ENCODE peak calls at places on chromosome 12, in eight cellular contexts. One of them, this sample, is unnamed.

GRCh38 chr12:108333898-108334699 is 5.0 kb downstream of the CMKLR1 start:
- DNase-seq in GM23338: no peak
- DNase-seq in OCI-LY7: no peak
- DNase-seq in HCT116: no peak
- DNase-seq in GM23248: peak
- DNase-seq in PC-3: peak
- DNase-seq in MM.1S: no peak
- DNase-seq in SK-N-SH: no peak
- DNase-seq in this sample: no peak

GRCh38 chr12:114672817-114673168 is 11.2 kb downstream of the TBX3 start:
- DNase-seq in GM23338: peak
- DNase-seq in OCI-LY7: no peak
- DNase-seq in HCT116: no peak
- DNase-seq in GM23248: no peak
- DNase-seq in PC-3: peak
- DNase-seq in MM.1S: no peak
- DNase-seq in SK-N-SH: no peak
- DNase-seq in this sample: peak

GRCh38 chr12:91413591-91413990 is 231.0 kb upstream of the DCN start:
- DNase-seq in GM23338: no peak
- DNase-seq in OCI-LY7: no peak
- DNase-seq in HCT116: peak
- DNase-seq in GM23248: peak
- DNase-seq in PC-3: peak
- DNase-seq in MM.1S: no peak
- DNase-seq in SK-N-SH: peak
- DNase-seq in this sample: peak

GRCh38 chr12:108772247-108772646 is 40.9 kb upstream of the CORO1C start:
- DNase-seq in GM23338: peak
- DNase-seq in OCI-LY7: peak
- DNase-seq in HCT116: no peak
- DNase-seq in GM23248: peak
- DNase-seq in PC-3: no peak
- DNase-seq in MM.1S: peak
- DNase-seq in SK-N-SH: no peak
- DNase-seq in this sample: no peak

GRCh38 chr12:116455540-116456306 is 103.5 kb upstream of the MAP1LC3B2 start:
- DNase-seq in GM23338: peak
- DNase-seq in OCI-LY7: no peak
- DNase-seq in HCT116: peak
- DNase-seq in GM23248: peak
- DNase-seq in PC-3: peak
- DNase-seq in MM.1S: no peak
- DNase-seq in SK-N-SH: peak
- DNase-seq in this sample: peak

GRCh38 chr12:111412830-111413441 is 7.2 kb downstream of the SH2B3 start:
- DNase-seq in GM23338: no peak
- DNase-seq in OCI-LY7: no peak
- DNase-seq in HCT116: no peak
- DNase-seq in GM23248: peak
- DNase-seq in PC-3: no peak
- DNase-seq in MM.1S: no peak
- DNase-seq in SK-N-SH: no peak
- DNase-seq in this sample: no peak

GRCh38 chr12:132474237-132474741 is 15.7 kb upstream of the FBRSL1 start:
- DNase-seq in GM23338: peak
- DNase-seq in OCI-LY7: peak
- DNase-seq in HCT116: no peak
- DNase-seq in GM23248: peak
- DNase-seq in PC-3: no peak
- DNase-seq in MM.1S: no peak
- DNase-seq in SK-N-SH: peak
- DNase-seq in this sample: no peak

GRCh38 chr12:19190292-19191031 is 60.9 kb downstream of the PLEKHA5 start:
- DNase-seq in GM23338: no peak
- DNase-seq in OCI-LY7: no peak
- DNase-seq in HCT116: no peak
- DNase-seq in GM23248: peak
- DNase-seq in PC-3: peak
- DNase-seq in MM.1S: no peak
- DNase-seq in SK-N-SH: no peak
- DNase-seq in this sample: no peak

GRCh38 chr12:77299001-77299400 is 233.6 kb upstream of the E2F7 start:
- DNase-seq in GM23338: no peak
- DNase-seq in OCI-LY7: no peak
- DNase-seq in HCT116: no peak
- DNase-seq in GM23248: peak
- DNase-seq in PC-3: no peak
- DNase-seq in MM.1S: no peak
- DNase-seq in SK-N-SH: no peak
- DNase-seq in this sample: no peak

GRCh38 chr12:91883811-91884210 is 261.8 kb downstream of the BTG1 start:
- DNase-seq in GM23338: no peak
- DNase-seq in OCI-LY7: no peak
- DNase-seq in HCT116: no peak
- DNase-seq in GM23248: no peak
- DNase-seq in PC-3: no peak
- DNase-seq in MM.1S: no peak
- DNase-seq in SK-N-SH: no peak
- DNase-seq in this sample: no peak

GRCh38 chr12:109421355-109422087 is 55.6 kb downstream of the KCTD10 start:
- DNase-seq in GM23338: no peak
- DNase-seq in OCI-LY7: no peak
- DNase-seq in HCT116: no peak
- DNase-seq in GM23248: no peak
- DNase-seq in PC-3: no peak
- DNase-seq in MM.1S: no peak
- DNase-seq in SK-N-SH: no peak
- DNase-seq in this sample: no peak

GRCh38 chr12:75658826-75659823 is 147.7 kb upstream of the KRR1 start:
- DNase-seq in GM23338: no peak
- DNase-seq in OCI-LY7: no peak
- DNase-seq in HCT116: peak
- DNase-seq in GM23248: peak
- DNase-seq in PC-3: peak
- DNase-seq in MM.1S: no peak
- DNase-seq in SK-N-SH: no peak
- DNase-seq in this sample: no peak

GRCh38 chr12:81128930-81129554 is 51.2 kb downstream of the ACSS3 start:
- DNase-seq in GM23338: peak
- DNase-seq in OCI-LY7: peak
- DNase-seq in HCT116: peak
- DNase-seq in GM23248: peak
- DNase-seq in PC-3: peak
- DNase-seq in MM.1S: peak
- DNase-seq in SK-N-SH: peak
- DNase-seq in this sample: peak

GRCh38 chr12:56645201-56645716 is 525 bp downstream of the ATP5F1B start:
- DNase-seq in GM23338: peak
- DNase-seq in OCI-LY7: peak
- DNase-seq in HCT116: no peak
- DNase-seq in GM23248: peak
- DNase-seq in PC-3: no peak
- DNase-seq in MM.1S: peak
- DNase-seq in SK-N-SH: peak
- DNase-seq in this sample: peak

GRCh38 chr12:49220972-49221371 is 32.1 kb upstream of the TUBA1A start:
- DNase-seq in GM23338: no peak
- DNase-seq in OCI-LY7: no peak
- DNase-seq in HCT116: no peak
- DNase-seq in GM23248: no peak
- DNase-seq in PC-3: no peak
- DNase-seq in MM.1S: no peak
- DNase-seq in SK-N-SH: no peak
- DNase-seq in this sample: no peak

GRCh38 chr12:110940296-110940695 is 19.9 kb upstream of the MYL2 start:
- DNase-seq in GM23338: no peak
- DNase-seq in OCI-LY7: no peak
- DNase-seq in HCT116: no peak
- DNase-seq in GM23248: no peak
- DNase-seq in PC-3: no peak
- DNase-seq in MM.1S: no peak
- DNase-seq in SK-N-SH: no peak
- DNase-seq in this sample: no peak

GRCh38 chr12:5258498-5258897 is 173.4 kb upstream of the NTF3 start:
- DNase-seq in GM23338: no peak
- DNase-seq in OCI-LY7: no peak
- DNase-seq in HCT116: no peak
- DNase-seq in GM23248: peak
- DNase-seq in PC-3: no peak
- DNase-seq in MM.1S: no peak
- DNase-seq in SK-N-SH: no peak
- DNase-seq in this sample: peak

GRCh38 chr12:57127710-57128518 is at the start of gene LRP1:
- DNase-seq in GM23338: peak
- DNase-seq in OCI-LY7: peak
- DNase-seq in HCT116: peak
- DNase-seq in GM23248: peak
- DNase-seq in PC-3: peak
- DNase-seq in MM.1S: peak
- DNase-seq in SK-N-SH: peak
- DNase-seq in this sample: peak

GRCh38 chr12:59940676-59941342 is 345.0 kb downstream of the SLC16A7 start:
- DNase-seq in GM23338: no peak
- DNase-seq in OCI-LY7: no peak
- DNase-seq in HCT116: no peak
- DNase-seq in GM23248: no peak
- DNase-seq in PC-3: no peak
- DNase-seq in MM.1S: no peak
- DNase-seq in SK-N-SH: no peak
- DNase-seq in this sample: peak

GRCh38 chr12:113019045-113019444 is 37.5 kb upstream of the DTX1 start:
- DNase-seq in GM23338: no peak
- DNase-seq in OCI-LY7: no peak
- DNase-seq in HCT116: no peak
- DNase-seq in GM23248: peak
- DNase-seq in PC-3: peak
- DNase-seq in MM.1S: no peak
- DNase-seq in SK-N-SH: no peak
- DNase-seq in this sample: no peak

GRCh38 chr12:82833461-82833860 is 146.8 kb downstream of the TMTC2 start:
- DNase-seq in GM23338: no peak
- DNase-seq in OCI-LY7: no peak
- DNase-seq in HCT116: no peak
- DNase-seq in GM23248: peak
- DNase-seq in PC-3: no peak
- DNase-seq in MM.1S: no peak
- DNase-seq in SK-N-SH: no peak
- DNase-seq in this sample: no peak
- H2AFZ ChIP-seq in GM23338: no peak
- H2AFZ ChIP-seq in OCI-LY7: no peak
- H2AFZ ChIP-seq in HCT116: no peak
- H2AFZ ChIP-seq in GM23248: no peak
- H2AFZ ChIP-seq in PC-3: no peak
- H2AFZ ChIP-seq in MM.1S: no peak
- H2AFZ ChIP-seq in SK-N-SH: no peak
- H2AFZ ChIP-seq in this sample: no peak

DNA sequence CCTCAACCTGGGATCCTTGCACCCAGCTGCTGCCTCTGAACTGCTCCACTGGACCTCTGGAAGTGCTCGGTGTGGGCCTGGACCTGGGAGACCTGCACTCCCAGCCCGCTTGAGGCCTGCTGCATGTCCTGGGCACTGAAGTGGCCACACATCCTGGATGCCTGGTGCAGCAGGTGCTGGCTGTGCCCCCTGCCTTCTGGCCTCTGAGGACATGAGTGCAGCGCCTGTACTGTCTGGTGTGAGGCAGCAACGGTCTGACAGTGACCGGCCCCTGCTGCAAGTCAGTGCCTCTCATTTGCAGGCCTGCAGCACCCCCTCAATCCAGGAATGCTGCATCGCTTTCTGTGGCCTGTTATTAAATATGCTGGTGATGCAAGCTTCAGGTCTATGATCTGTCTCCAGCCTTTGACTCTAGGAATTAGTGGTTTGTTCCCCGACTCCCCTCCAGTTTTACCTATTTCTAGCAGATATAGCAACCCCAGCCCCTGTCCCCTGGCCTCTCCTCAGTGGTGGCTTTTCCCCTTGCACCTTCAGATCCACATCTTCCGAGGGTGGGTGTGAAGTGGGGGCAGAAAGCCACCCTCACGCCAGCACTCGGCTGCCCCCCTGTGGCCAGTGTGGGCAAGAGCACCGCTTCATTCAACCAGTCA is 3.6 kb downstream of the SMIM41 start:
- DNase-seq in GM23338: peak
- DNase-seq in OCI-LY7: peak
- DNase-seq in HCT116: no peak
- DNase-seq in GM23248: peak
- DNase-seq in PC-3: peak
- DNase-seq in MM.1S: peak
- DNase-seq in SK-N-SH: peak
- DNase-seq in this sample: peak
- TF ChIP-seq EZH2phosphoT487 in GM23338: no peak
- TF ChIP-seq EZH2phosphoT487 in OCI-LY7: no peak
- TF ChIP-seq EZH2phosphoT487 in HCT116: no peak
- TF ChIP-seq EZH2phosphoT487 in GM23248: no peak
- TF ChIP-seq EZH2phosphoT487 in PC-3: no peak
- TF ChIP-seq EZH2phosphoT487 in MM.1S: no peak
- TF ChIP-seq EZH2phosphoT487 in SK-N-SH: no peak
- TF ChIP-seq EZH2phosphoT487 in this sample: no peak

GRCh38 chr12:14959916-14960315 is 1.5 kb downstream of the ARHGDIB start:
- DNase-seq in GM23338: no peak
- DNase-seq in OCI-LY7: no peak
- DNase-seq in HCT116: no peak
- DNase-seq in GM23248: no peak
- DNase-seq in PC-3: no peak
- DNase-seq in MM.1S: no peak
- DNase-seq in SK-N-SH: no peak
- DNase-seq in this sample: no peak
- H3K4me3 ChIP-seq in GM23338: no peak
- H3K4me3 ChIP-seq in OCI-LY7: peak
- H3K4me3 ChIP-seq in HCT116: no peak
- H3K4me3 ChIP-seq in GM23248: no peak
- H3K4me3 ChIP-seq in PC-3: no peak
- H3K4me3 ChIP-seq in MM.1S: peak
- H3K4me3 ChIP-seq in SK-N-SH: peak
- H3K4me3 ChIP-seq in this sample: no peak

GRCh38 chr12:46523446-46523845 is 150.9 kb upstream of the SLC38A2 start:
- DNase-seq in GM23338: no peak
- DNase-seq in OCI-LY7: no peak
- DNase-seq in HCT116: no peak
- DNase-seq in GM23248: no peak
- DNase-seq in PC-3: peak
- DNase-seq in MM.1S: no peak
- DNase-seq in SK-N-SH: no peak
- DNase-seq in this sample: no peak
- H2AFZ ChIP-seq in GM23338: no peak
- H2AFZ ChIP-seq in OCI-LY7: no peak
- H2AFZ ChIP-seq in HCT116: no peak
- H2AFZ ChIP-seq in GM23248: peak
- H2AFZ ChIP-seq in PC-3: peak
- H2AFZ ChIP-seq in MM.1S: no peak
- H2AFZ ChIP-seq in SK-N-SH: no peak
- H2AFZ ChIP-seq in this sample: no peak

GRCh38 chr12:26867084-26867483 is 34.1 kb upstream of the ITPR2 start:
- DNase-seq in GM23338: no peak
- DNase-seq in OCI-LY7: no peak
- DNase-seq in HCT116: no peak
- DNase-seq in GM23248: no peak
- DNase-seq in PC-3: no peak
- DNase-seq in MM.1S: peak
- DNase-seq in SK-N-SH: no peak
- DNase-seq in this sample: no peak
- TF ChIP-seq EZH2phosphoT487 in GM23338: no peak
- TF ChIP-seq EZH2phosphoT487 in OCI-LY7: no peak
- TF ChIP-seq EZH2phosphoT487 in HCT116: no peak
- TF ChIP-seq EZH2phosphoT487 in GM23248: no peak
- TF ChIP-seq EZH2phosphoT487 in PC-3: no peak
- TF ChIP-seq EZH2phosphoT487 in MM.1S: no peak
- TF ChIP-seq EZH2phosphoT487 in SK-N-SH: no peak
- TF ChIP-seq EZH2phosphoT487 in this sample: no peak

This sample was measured in hepatocyte.